ENCODE peak calls at places on chromosome 16, in ten cellular contexts. J, X, R, F, A, B, T, G, I and Q are unnamed samples.

GRCh38 chr16:24986512-24987303 is 28.5 kb downstream of the ARHGAP17 start:
- DNase-seq in J (no peak), X (no peak), R (peak; percentile 93), F (no peak), A (no peak), B (no peak), T (no peak), G (peak; percentile 62), I (peak; percentile 98), Q (peak; percentile 85)

GRCh38 chr16:85088570-85089214 is 23.6 kb downstream of the CIBAR2 start:
- DNase-seq in J (no peak), X (peak; percentile 80), R (no peak), F (no peak), A (no peak), B (no peak), T (no peak), G (no peak), I (no peak), Q (no peak)

GRCh38 chr16:75148311-75149195 is at the start of gene ZFP1:
- DNase-seq in J (peak; percentile 80), X (peak; percentile 99), R (peak; percentile 94), F (peak; percentile 94), A (peak; percentile 97), B (peak; percentile 96), T (peak; percentile 86), G (peak; percentile 96), I (peak; percentile 92), Q (peak; percentile 88)

GRCh38 chr16:16033208-16033717 is 83.8 kb downstream of the ABCC1 start:
- DNase-seq in J (no peak), X (no peak), R (no peak), F (no peak), A (no peak), B (peak; percentile 49), T (no peak), G (no peak), I (no peak), Q (no peak)

GRCh38 chr16:87447323-87447722 is 45.5 kb downstream of the ZCCHC14 start:
- DNase-seq in J (no peak), X (no peak), R (no peak), F (no peak), A (no peak), B (no peak), T (no peak), G (no peak), I (peak; percentile 85), Q (no peak)

GRCh38 chr16:64627781-64628180 is 494.1 kb downstream of the CDH11 start:
- DNase-seq in J (no peak), X (peak; percentile 79), R (no peak), F (no peak), A (no peak), B (no peak), T (no peak), G (no peak), I (no peak), Q (no peak)

GRCh38 chr16:13517856-13518255 is 402.1 kb upstream of the ERCC4 start:
- DNase-seq in J (no peak), X (no peak), R (no peak), F (no peak), A (no peak), B (no peak), T (no peak), G (no peak), I (no peak), Q (no peak)

GRCh38 chr16:71867934-71868333 is 16.0 kb downstream of the ZNF821 start:
- DNase-seq in J (no peak), X (peak; percentile 60), R (no peak), F (no peak), A (no peak), B (no peak), T (no peak), G (no peak), I (no peak), Q (no peak)

GRCh38 chr16:2513405-2514332 is at the start of gene ATP6V0C:
- DNase-seq in J (peak; percentile 55), X (peak; percentile 98), R (peak; percentile 91), F (peak; percentile 93), A (peak; percentile 87), B (peak; percentile 95), T (peak; percentile 95), G (peak; percentile 98), I (peak; percentile 75), Q (peak; percentile 79)

GRCh38 chr16:66687906-66688625 is 8.5 kb downstream of the CMTM4 start:
- DNase-seq in J (no peak), X (peak; percentile 37), R (no peak), F (no peak), A (no peak), B (no peak), T (no peak), G (no peak), I (no peak), Q (no peak)

GRCh38 chr16:50741225-50741807 is 570 bp upstream of the CYLD start:
- DNase-seq in J (no peak), X (peak; percentile 87), R (no peak), F (no peak), A (no peak), B (no peak), T (no peak), G (peak; percentile 17), I (no peak), Q (peak; percentile 17)

GRCh38 chr16:15907863-15908478 is 19.6 kb upstream of the CEP20 start:
- DNase-seq in J (no peak), X (no peak), R (peak; percentile 32), F (no peak), A (no peak), B (peak; percentile 97), T (peak; percentile 67), G (peak; percentile 12), I (no peak), Q (no peak)

GRCh38 chr16:1071561-1072225 is 854 bp upstream of the SSTR5 start:
- DNase-seq in J (no peak), X (no peak), R (no peak), F (no peak), A (no peak), B (no peak), T (no peak), G (no peak), I (no peak), Q (no peak)

GRCh38 chr16:27169511-27170071 is 33.7 kb upstream of the KDM8 start:
- DNase-seq in J (no peak), X (no peak), R (peak; percentile 89), F (peak; percentile 70), A (no peak), B (peak; percentile 34), T (peak; percentile 74), G (peak; percentile 34), I (peak; percentile 94), Q (peak; percentile 97)
- TF ChIP-seq CTCF in J (peak; percentile 5), X (no peak), R (no peak), F (no peak), A (no peak), B (no peak), T (peak; percentile 55), G (peak; percentile 33), I (peak; percentile 31), Q (peak; percentile 48)

GRCh38 chr16:26453215-26453614 is 613.5 kb upstream of the C16orf82 start:
- DNase-seq in J (no peak), X (no peak), R (no peak), F (no peak), A (no peak), B (peak; percentile 0), T (no peak), G (no peak), I (no peak), Q (no peak)
- TF ChIP-seq CTCF in J (no peak), X (no peak), R (no peak), F (no peak), A (no peak), B (peak; percentile 11), T (peak; percentile 27), G (peak; percentile 16), I (no peak), Q (no peak)

GRCh38 chr16:10988879-10989278 is 44.5 kb downstream of the CLEC16A start:
- DNase-seq in J (no peak), X (no peak), R (no peak), F (no peak), A (no peak), B (no peak), T (no peak), G (no peak), I (no peak), Q (no peak)
- TF ChIP-seq CTCF in J (no peak), X (no peak), R (no peak), F (no peak), A (no peak), B (no peak), T (no peak), G (no peak), I (no peak), Q (peak; percentile 10)

GRCh38 chr16:81695431-81695890 is 83.6 kb upstream of the PLCG2 start:
- DNase-seq in J (no peak), X (no peak), R (peak; percentile 77), F (no peak), A (no peak), B (no peak), T (no peak), G (no peak), I (peak; percentile 71), Q (no peak)

GRCh38 chr16:81697886-81698635 is 81.0 kb upstream of the PLCG2 start:
- DNase-seq in J (no peak), X (no peak), R (peak; percentile 53), F (no peak), A (no peak), B (no peak), T (no peak), G (peak; percentile 38), I (no peak), Q (no peak)

GRCh38 chr16:81696959-81697293 is 82.2 kb upstream of the PLCG2 start:
- DNase-seq in J (no peak), X (no peak), R (no peak), F (no peak), A (no peak), B (no peak), T (no peak), G (no peak), I (no peak), Q (no peak)

GRCh38 chr16:81696136-81696958 is 82.7 kb upstream of the PLCG2 start:
- DNase-seq in J (no peak), X (no peak), R (no peak), F (no peak), A (no peak), B (peak; percentile 22), T (no peak), G (no peak), I (no peak), Q (no peak)

GRCh38 chr16:81697321-81697885 is 81.7 kb upstream of the PLCG2 start:
- DNase-seq in J (no peak), X (no peak), R (peak; percentile 61), F (peak; percentile 62), A (peak; percentile 59), B (peak; percentile 76), T (peak; percentile 31), G (peak; percentile 64), I (peak; percentile 43), Q (peak; percentile 48)
- TF ChIP-seq CTCF in J (peak; percentile 76), X (no peak), R (peak; percentile 75), F (peak; percentile 60), A (peak; percentile 37), B (peak; percentile 76), T (peak; percentile 53), G (peak; percentile 48), I (peak; percentile 65), Q (peak; percentile 82)

DNA sequence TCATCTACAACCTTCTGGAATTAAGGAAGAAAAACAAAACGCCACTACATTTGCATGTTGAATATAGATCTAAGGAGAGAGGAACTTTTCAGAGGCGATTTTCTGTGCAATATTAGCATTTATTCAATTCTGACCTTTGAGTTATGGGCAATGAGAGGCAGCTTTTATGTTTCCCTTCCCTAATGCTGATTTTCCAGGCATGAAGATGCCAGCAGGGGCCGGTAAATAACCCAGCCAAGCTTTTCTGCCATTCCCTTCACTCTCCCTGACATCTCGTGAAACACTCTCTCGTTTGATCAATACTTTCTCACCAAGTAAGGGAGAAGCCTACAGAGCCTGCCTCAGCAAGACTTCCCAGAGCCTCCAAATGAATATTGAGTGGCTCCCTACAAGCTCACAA is 470.5 kb upstream of the GOT2 start:
- DNase-seq in J (no peak), X (no peak), R (no peak), F (no peak), A (no peak), B (no peak), T (no peak), G (no peak), I (no peak), Q (no peak)
- TF ChIP-seq CTCF in J (no peak), X (no peak), R (no peak), F (no peak), A (no peak), B (no peak), T (no peak), G (no peak), I (no peak), Q (no peak)